ENCODE peak calls at places on chromosomes 3 and 15, in eight cellular contexts. P is WTC11, A is HS-5, N is small intestine, Y is COR-L47, V is GDM1, F is MCF 10A, D is midbrain. S is an unnamed sample.

GRCh38 chr3:194549853-194550252 is 63.1 kb upstream of the ATP13A3 start:
- DNase-seq in P (no peak), A (no peak), N (no peak), Y (no peak), V (no peak), F (no peak), D (no peak), S (no peak)

GRCh38 chr15:87394676-87395075 is 861.9 kb downstream of the NTRK3 start:
- DNase-seq in P (no peak), A (no peak), N (no peak), Y (no peak), V (no peak), F (no peak), D (no peak), S (no peak)

GRCh38 chr15:83372434-83372873 is 74.7 kb upstream of the SH3GL3 start:
- DNase-seq in P (peak; percentile 28), A (peak; percentile 8), N (no peak), Y (no peak), V (no peak), F (peak; percentile 24), D (no peak), S (no peak)

GRCh38 chr3:40312661-40313226 is 3.2 kb downstream of the EIF1B start:
- DNase-seq in P (no peak), A (no peak), N (peak; percentile 10), Y (no peak), V (no peak), F (no peak), D (no peak), S (no peak)

GRCh38 chr3:24704496-24704895 is 209.8 kb upstream of the THRB start:
- DNase-seq in P (no peak), A (peak; percentile 53), N (no peak), Y (peak; percentile 11), V (no peak), F (peak; percentile 96), D (no peak), S (no peak)

GRCh38 chr3:164113406-164114332 is 964.6 kb downstream of the SI start:
- DNase-seq in P (no peak), A (no peak), N (no peak), Y (no peak), V (no peak), F (no peak), D (no peak), S (no peak)

GRCh38 chr15:71329509-71330260 is 214.4 kb downstream of the THSD4 start:
- DNase-seq in P (no peak), A (peak; percentile 26), N (peak; percentile 89), Y (no peak), V (no peak), F (peak; percentile 59), D (no peak), S (no peak)

GRCh38 chr3:61946925-61947324 is 385.6 kb downstream of the PTPRG start:
- DNase-seq in P (no peak), A (no peak), N (peak; percentile 85), Y (no peak), V (no peak), F (no peak), D (no peak), S (no peak)

GRCh38 chr15:51114437-51115119 is 19.9 kb upstream of the TNFAIP8L3 start:
- DNase-seq in P (no peak), A (no peak), N (no peak), Y (no peak), V (no peak), F (peak; percentile 74), D (no peak), S (no peak)

GRCh38 chr3:99108508-99108907 is 207.0 kb upstream of the DCBLD2 start:
- DNase-seq in P (no peak), A (peak; percentile 99), N (no peak), Y (no peak), V (no peak), F (peak; percentile 92), D (no peak), S (no peak)

GRCh38 chr3:72487078-72487765 is 361.0 kb downstream of the SHQ1 start:
- DNase-seq in P (no peak), A (peak; percentile 77), N (no peak), Y (no peak), V (no peak), F (peak; percentile 74), D (no peak), S (peak; percentile 69)

GRCh38 chr3:157499342-157499963 is 3.8 kb downstream of the VEPH1 start:
- DNase-seq in P (peak; percentile 91), A (no peak), N (peak; percentile 40), Y (no peak), V (no peak), F (peak; percentile 49), D (no peak), S (no peak)

GRCh38 chr3:127264292-127264691 is 23.6 kb downstream of the PRR20G start:
- DNase-seq in P (no peak), A (no peak), N (no peak), Y (no peak), V (no peak), F (peak; percentile 75), D (no peak), S (no peak)

GRCh38 chr3:112632596-112632995 is 8.3 kb downstream of the CCDC80 start:
- DNase-seq in P (no peak), A (no peak), N (no peak), Y (no peak), V (no peak), F (no peak), D (no peak), S (no peak)

GRCh38 chr3:107285197-107285596 is 92.0 kb upstream of the CCDC54 start:
- DNase-seq in P (peak; percentile 69), A (no peak), N (no peak), Y (no peak), V (no peak), F (peak; percentile 60), D (no peak), S (no peak)

GRCh38 chr3:142656595-142656994 is 60.4 kb downstream of the PLS1 start:
- DNase-seq in P (no peak), A (no peak), N (no peak), Y (no peak), V (no peak), F (no peak), D (no peak), S (no peak)

GRCh38 chr3:66407281-66408218 is 93.3 kb downstream of the LRIG1 start:
- DNase-seq in P (peak; percentile 90), A (no peak), N (peak; percentile 70), Y (peak; percentile 22), V (peak; percentile 4), F (peak; percentile 69), D (peak; percentile 75), S (peak; percentile 87)